ENCODE peak calls at places on chromosomes 16 and 17, in six cellular contexts. J is testis, K is IMR-90, P is brain microvascular endothelial cell, G is fibroblast of lung, A is MM.1S. F is an unnamed sample.

GRCh38 chr16:70686376-70687171 is 721 bp upstream of the MTSS2 start:
- DNase-seq in P (no peak), J (no peak), K (no peak), A (no peak), G (no peak), F (no peak)

GRCh38 chr17:19460695-19461094 is 49.7 kb downstream of the RNF112 start:
- DNase-seq in J (no peak), K (no peak), G (peak; percentile 39), P (no peak), A (no peak), F (no peak)

GRCh38 chr16:11543676-11544393 is 42.9 kb downstream of the LITAF start:
- DNase-seq in A (no peak), K (no peak), G (no peak), P (no peak), J (no peak), F (no peak)

GRCh38 chr16:12158428-12158827 is 181.9 kb downstream of the SNX29 start:
- DNase-seq in P (peak; percentile 87), K (peak; percentile 88), J (no peak), A (no peak), G (peak; percentile 92), F (no peak)

GRCh38 chr16:77238593-77238992 is 39.4 kb downstream of the SYCE1L start:
- DNase-seq in G (no peak), K (no peak), J (no peak), P (no peak), A (no peak), F (no peak)

GRCh38 chr16:31192856-31193642 is 9.5 kb downstream of the PYCARD start:
- DNase-seq in J (no peak), P (no peak), A (no peak), G (no peak), K (no peak), F (no peak)

GRCh38 chr16:84726670-84727467 is 27.1 kb downstream of the USP10 start:
- DNase-seq in P (no peak), A (no peak), G (no peak), J (no peak), K (no peak), F (no peak)

GRCh38 chr17:72332367-72332766 is 211.5 kb downstream of the SOX9 start:
- DNase-seq in K (peak; percentile 27), P (peak; percentile 36), G (no peak), A (peak; percentile 78), J (no peak), F (no peak)

GRCh38 chr17:64130559-64131001 is 636 bp upstream of the ERN1 start:
- DNase-seq in G (peak; percentile 59), J (peak; percentile 28), A (no peak), P (peak; percentile 60), K (peak; percentile 80), F (no peak)

GRCh38 chr16:14669776-14670175 is 24.3 kb downstream of the PLA2G10 start:
- DNase-seq in A (no peak), P (no peak), K (no peak), J (peak; percentile 16), G (no peak), F (peak; percentile 18)

GRCh38 chr17:78406396-78406795 is 27.9 kb downstream of the PGS1 start:
- DNase-seq in K (no peak), P (no peak), J (no peak), A (no peak), G (no peak), F (no peak)

GRCh38 chr16:50722410-50722737 is 19.5 kb upstream of the CYLD start:
- DNase-seq in P (no peak), A (no peak), G (no peak), K (no peak), J (no peak), F (no peak)

GRCh38 chr17:33127706-33128105 is 136.1 kb downstream of the SPACA3 start:
- DNase-seq in J (no peak), K (no peak), P (no peak), A (no peak), G (no peak), F (no peak)

GRCh38 chr16:27760845-27761176 is 210.9 kb downstream of the KATNIP start:
- DNase-seq in G (no peak), J (no peak), K (no peak), P (no peak), A (no peak), F (no peak)

GRCh38 chr16:83802135-83802534 is 5.6 kb upstream of the HSBP1 start:
- DNase-seq in P (peak; percentile 70), G (peak; percentile 81), A (no peak), J (no peak), K (peak; percentile 81), F (no peak)

GRCh38 chr16:84115919-84116719 is 623 bp downstream of the MBTPS1 start:
- DNase-seq in K (peak; percentile 39), P (peak; percentile 12), G (peak; percentile 41), J (peak; percentile 73), A (peak; percentile 38), F (peak; percentile 54)

GRCh38 chr17:7701681-7702080 is 3.3 kb upstream of the EFNB3 start:
- DNase-seq in A (no peak), P (no peak), K (no peak), J (no peak), G (no peak), F (no peak)

GRCh38 chr17:63023049-63023448 is 57.0 kb downstream of the TANC2 start:
- DNase-seq in P (no peak), G (no peak), A (no peak), J (no peak), K (no peak), F (no peak)

GRCh38 chr17:48954300-48954755 is 9.7 kb upstream of the SNF8 start:
- DNase-seq in G (peak; percentile 76), J (no peak), P (peak; percentile 40), K (peak; percentile 49), A (no peak), F (no peak)

GRCh38 chr17:4509402-4509801 is 10.7 kb downstream of the SPNS2 start:
- DNase-seq in K (no peak), P (no peak), A (peak; percentile 19), G (no peak), J (no peak), F (no peak)
- TF ChIP-seq CTCF in K (no peak), P (no peak), A (no peak), G (no peak), J (no peak), F (no peak)

GRCh38 chr16:3099732-3100499 is 822 bp upstream of the ZSCAN10 start:
- DNase-seq in P (peak; percentile 86), J (peak; percentile 95), A (peak; percentile 92), K (peak; percentile 78), G (peak; percentile 80), F (peak; percentile 87)
- H3K4me3 ChIP-seq in P (no peak overlapping the region), J (no peak overlapping the region), A (peak overlapping the region; percentile 40), K (peak overlapping the region; percentile 31), G (no peak overlapping the region), F (no peak overlapping the region)

GRCh38 chr16:29663829-29664132 is 734 bp downstream of the SPN start:
- DNase-seq in P (no peak), G (no peak), A (no peak), J (no peak), K (no peak), F (no peak)

GRCh38 chr16:29662729-29663019 is 373 bp upstream of the SPN start:
- DNase-seq in A (no peak), G (no peak), K (no peak), P (no peak), J (no peak), F (no peak)

GRCh38 chr16:29663020-29663828 is at the start of gene SPN:
- DNase-seq in G (no peak), A (no peak), P (no peak), J (no peak), K (no peak), F (no peak)

GRCh38 chr16:29665294-29666077 is 2.4 kb downstream of the SPN start:
- DNase-seq in J (no peak), G (no peak), A (no peak), K (no peak), P (no peak), F (no peak)

DNA sequence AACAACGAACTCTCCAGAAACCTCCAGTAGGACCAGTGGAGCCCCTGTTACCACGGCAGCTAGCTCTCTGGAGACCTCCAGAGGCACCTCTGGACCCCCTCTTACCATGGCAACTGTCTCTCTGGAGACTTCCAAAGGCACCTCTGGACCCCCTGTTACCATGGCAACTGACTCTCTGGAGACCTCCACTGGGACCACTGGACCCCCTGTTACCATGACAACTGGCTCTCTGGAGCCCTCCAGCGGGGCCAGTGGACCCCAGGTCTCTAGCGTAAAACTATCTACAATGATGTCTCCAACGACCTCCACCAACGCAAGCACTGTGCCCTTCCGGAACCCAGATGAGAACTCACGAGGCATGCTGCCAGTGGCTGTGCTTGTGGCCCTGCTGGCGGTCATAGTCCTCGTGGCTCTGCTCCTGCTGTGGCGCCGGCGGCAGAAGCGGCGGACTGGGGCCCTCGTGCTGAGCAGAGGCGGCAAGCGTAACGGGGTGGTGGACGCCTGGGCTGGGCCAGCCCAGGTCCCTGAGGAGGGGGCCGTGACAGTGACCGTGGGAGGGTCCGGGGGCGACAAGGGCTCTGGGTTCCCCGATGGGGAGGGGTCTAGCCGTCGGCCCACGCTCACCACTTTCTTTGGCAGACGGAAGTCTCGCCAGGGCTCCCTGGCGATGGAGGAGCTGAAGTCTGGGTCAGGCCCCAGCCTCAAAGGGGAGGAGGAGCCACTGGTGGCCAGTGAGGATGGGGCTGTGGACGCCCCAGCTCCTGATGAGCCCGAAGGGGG is 1.3 kb downstream of the SPN start:
- DNase-seq in A (no peak), G (no peak), P (no peak), J (no peak), K (no peak), F (no peak)
- TF ChIP-seq CTCF in A (no peak), G (no peak), P (no peak), J (no peak), K (no peak), F (no peak)

GRCh38 chr17:31489295-31490018 is 98.0 kb downstream of the RAB11FIP4 start:
- DNase-seq in A (no peak), K (no peak), P (no peak), J (no peak), G (no peak), F (peak; percentile 13)

GRCh38 chr17:31488982-31489294 is 97.5 kb downstream of the RAB11FIP4 start:
- DNase-seq in P (no peak), A (peak; percentile 7), K (no peak), G (no peak), J (no peak), F (no peak)

GRCh38 chr17:31487063-31487647 is 95.7 kb downstream of the RAB11FIP4 start:
- DNase-seq in K (no peak), J (no peak), G (no peak), A (no peak), P (no peak), F (no peak)

GRCh38 chr17:31487648-31488263 is 96.3 kb downstream of the RAB11FIP4 start:
- DNase-seq in J (peak; percentile 96), K (peak; percentile 16), G (no peak), P (peak; percentile 10), A (peak; percentile 97), F (peak; percentile 97)

DNA sequence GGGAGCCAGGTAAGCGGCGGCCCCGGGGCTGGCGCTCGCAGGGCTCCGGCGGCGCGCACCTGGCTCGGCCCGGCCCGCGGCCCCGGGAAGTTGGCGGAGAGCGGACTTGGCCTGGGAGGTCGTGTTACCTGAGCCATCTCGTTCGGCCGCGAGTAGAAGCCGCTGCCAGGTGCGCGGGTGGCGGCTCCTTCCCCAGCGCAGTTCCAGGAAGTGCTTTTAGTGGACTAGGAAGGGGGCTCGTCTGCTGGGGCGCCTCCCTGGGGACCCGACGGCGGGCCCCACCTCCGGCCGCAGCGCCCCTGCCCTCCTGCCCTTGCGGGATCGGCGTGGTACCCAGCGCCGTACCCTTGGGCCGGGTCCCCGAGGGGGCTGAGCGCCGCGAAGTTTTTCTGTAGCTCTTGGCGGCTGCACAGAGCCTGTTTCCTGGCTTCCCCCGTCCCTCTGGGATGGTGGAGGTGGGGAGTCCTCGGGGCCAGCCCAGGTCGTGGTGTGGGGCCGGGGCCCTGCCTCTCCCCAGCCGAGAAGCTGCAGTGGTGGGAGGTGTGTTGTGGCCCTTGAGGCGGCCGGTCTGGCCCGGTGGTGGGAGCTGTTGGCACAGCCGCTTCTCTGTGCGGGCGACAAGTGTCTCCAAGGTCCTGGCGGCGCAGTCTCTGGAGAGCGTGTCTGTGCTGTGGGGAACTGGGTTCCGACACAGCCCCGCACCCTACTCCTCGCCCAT is 96.9 kb downstream of the RAB11FIP4 start:
- DNase-seq in J (peak; percentile 49), K (no peak), G (no peak), A (peak; percentile 34), P (no peak), F (peak; percentile 68)
- H3K4me3 ChIP-seq in J (peak overlapping the region; percentile 57), K (peak overlapping the region; percentile 34), G (peak overlapping the region; percentile 10), A (peak overlapping the region; percentile 84), P (peak overlapping the region; percentile 26), F (peak overlapping the region; percentile 62)